ENCODE peak calls at places on chromosomes 7 and 10, in ten cellular contexts. V is cardiac muscle cell; O is psoas muscle; T is dermis microvascular lymphatic vessel endothelial cell; N is RPMI7951; G is adrenal gland; B is ELR; P is astrocyte of the cerebellum; Z is H9; Y is stimulated activated CD4-positive, alpha-beta T cell treated with anti-CD3 and anti-CD28 coated beads, Interleukin-2, amount 100 ng/mL, for 24 hours. W is an unnamed sample.
A peak's percentile ranks its signal among the peaks of the same experiment; 100 is the strongest.

GRCh38 chr10:91247360-91248111 is 27.1 kb downstream of the PCGF5 start:
- DNase-seq in Z (no peak), B (no peak), T (peak; percentile 42), O (peak; percentile 55), V (no peak), G (no peak), P (peak; percentile 16), N (peak; percentile 9), Y (no peak), W (no peak)

GRCh38 chr10:133117688-133118071 is 30.0 kb downstream of the ADGRA1 start:
- DNase-seq in Y (no peak), P (no peak), T (no peak), V (no peak), B (no peak), O (peak; percentile 92), G (peak; percentile 67), N (no peak), Z (no peak), W (no peak)

GRCh38 chr7:134865001-134865845 is 85.8 kb downstream of the CALD1 start:
- DNase-seq in Y (peak; percentile 29), P (no peak), O (no peak), N (peak; percentile 62), Z (no peak), V (no peak), B (peak; percentile 45), T (no peak), G (no peak), W (no peak)

GRCh38 chr7:70574970-70575799 is 556.8 kb upstream of the GALNT17 start:
- DNase-seq in O (no peak), P (no peak), B (peak; percentile 3), T (no peak), V (no peak), Z (no peak), N (no peak), Y (no peak), G (no peak), W (no peak)

GRCh38 chr10:72503694-72504438 is 122.0 kb downstream of the MICU1 start:
- DNase-seq in N (no peak), O (no peak), T (no peak), V (no peak), Z (no peak), B (no peak), Y (no peak), P (no peak), G (no peak), W (no peak)

GRCh38 chr10:11891776-11892486 is 68.8 kb downstream of the PROSER2 start:
- DNase-seq in P (no peak), O (no peak), G (no peak), V (no peak), T (no peak), B (no peak), Z (no peak), N (no peak), Y (no peak), W (no peak)

GRCh38 chr10:76133597-76134255 is 702.3 kb downstream of the LRMDA start:
- DNase-seq in Y (no peak), N (peak; percentile 70), Z (no peak), B (no peak), P (no peak), O (no peak), V (peak; percentile 61), G (no peak), T (no peak), W (no peak)

GRCh38 chr10:118764195-118764594 is 9.4 kb upstream of the CACUL1 start:
- DNase-seq in Y (no peak), B (no peak), T (no peak), O (no peak), P (no peak), Z (no peak), V (no peak), G (no peak), N (no peak), W (no peak)

GRCh38 chr7:158023157-158023556 is 564.5 kb downstream of the PTPRN2 start:
- DNase-seq in Z (no peak), P (no peak), B (no peak), O (no peak), Y (no peak), N (no peak), V (no peak), T (no peak), G (no peak), W (no peak)

GRCh38 chr10:122112625-122113160 is 123.7 kb downstream of the TACC2 start:
- DNase-seq in V (peak; percentile 92), Z (peak; percentile 81), N (peak; percentile 96), O (peak; percentile 95), G (peak; percentile 88), Y (peak; percentile 1), B (peak; percentile 98), T (peak; percentile 97), P (peak; percentile 70), W (peak; percentile 12)

GRCh38 chr10:62858364-62858763 is 42.2 kb upstream of the EGR2 start:
- DNase-seq in O (no peak), N (peak; percentile 75), Z (peak; percentile 46), B (no peak), P (peak; percentile 13), Y (no peak), G (no peak), V (no peak), T (no peak), W (no peak)

GRCh38 chr10:20874261-20874660 is 22.9 kb downstream of the NEBL start:
- DNase-seq in N (no peak), B (no peak), G (no peak), V (no peak), O (no peak), P (no peak), Z (no peak), T (no peak), Y (no peak), W (no peak)

GRCh38 chr7:38592737-38593136 is 38.4 kb downstream of the AMPH start:
- DNase-seq in Y (no peak), G (no peak), T (no peak), P (no peak), Z (no peak), O (no peak), N (no peak), B (no peak), V (no peak), W (no peak)

GRCh38 chr10:73785721-73786511 is 510 bp downstream of the ZSWIM8 start:
- DNase-seq in G (no peak), Y (peak; percentile 48), V (peak; percentile 86), B (peak; percentile 63), N (peak; percentile 55), Z (peak; percentile 59), T (peak; percentile 78), P (no peak), O (peak; percentile 73), W (no peak)

GRCh38 chr10:43377393-43377883 is 6.0 kb downstream of the FXYD4 start:
- DNase-seq in T (no peak), B (no peak), V (no peak), Z (peak; percentile 87), Y (no peak), P (no peak), O (no peak), G (no peak), N (no peak), W (no peak)

W was measured in putamen.